ENCODE peak calls at places on chromosomes 16 and 17, in seven cellular contexts. One of them, this sample, is unnamed.

GRCh38 chr16:69812213-69813014 is 50.3 kb downstream of the WWP2 start:
- DNase-seq in posterior vena cava: no peak
- DNase-seq in NCI-H460: peak
- DNase-seq in neuronal stem cell: no peak
- DNase-seq in stimulated activated CD4-positive, alpha-beta T cell treated with anti-CD3 and anti-CD28 coated beads, Interleukin-1b, Interleukin-23, amount 100 ng/mL, for 1 hour: no peak
- DNase-seq in RWPE1: no peak
- DNase-seq in heart left ventricle: no peak
- DNase-seq in this sample: no peak

GRCh38 chr16:56965149-56965938 is 3.6 kb downstream of the CETP start:
- DNase-seq in stimulated activated CD4-positive, alpha-beta T cell treated with anti-CD3 and anti-CD28 coated beads, Interleukin-1b, Interleukin-23, amount 100 ng/mL, for 1 hour: no peak
- DNase-seq in posterior vena cava: peak
- DNase-seq in RWPE1: no peak
- DNase-seq in neuronal stem cell: no peak
- DNase-seq in heart left ventricle: no peak
- DNase-seq in NCI-H460: no peak
- DNase-seq in this sample: no peak

GRCh38 chr16:80931985-80932720 is 74.5 kb downstream of the CMC2 start:
- DNase-seq in posterior vena cava: peak
- DNase-seq in NCI-H460: no peak
- DNase-seq in stimulated activated CD4-positive, alpha-beta T cell treated with anti-CD3 and anti-CD28 coated beads, Interleukin-1b, Interleukin-23, amount 100 ng/mL, for 1 hour: no peak
- DNase-seq in RWPE1: no peak
- DNase-seq in neuronal stem cell: peak
- DNase-seq in heart left ventricle: peak
- DNase-seq in this sample: peak

GRCh38 chr17:14060706-14061105 is 8.6 kb upstream of the COX10 start:
- DNase-seq in neuronal stem cell: no peak
- DNase-seq in RWPE1: no peak
- DNase-seq in NCI-H460: no peak
- DNase-seq in posterior vena cava: no peak
- DNase-seq in stimulated activated CD4-positive, alpha-beta T cell treated with anti-CD3 and anti-CD28 coated beads, Interleukin-1b, Interleukin-23, amount 100 ng/mL, for 1 hour: no peak
- DNase-seq in heart left ventricle: no peak
- DNase-seq in this sample: no peak

GRCh38 chr16:14289692-14290340 is 218.7 kb downstream of the MRTFB start:
- DNase-seq in heart left ventricle: no peak
- DNase-seq in stimulated activated CD4-positive, alpha-beta T cell treated with anti-CD3 and anti-CD28 coated beads, Interleukin-1b, Interleukin-23, amount 100 ng/mL, for 1 hour: no peak
- DNase-seq in RWPE1: peak
- DNase-seq in neuronal stem cell: no peak
- DNase-seq in posterior vena cava: peak
- DNase-seq in NCI-H460: no peak
- DNase-seq in this sample: no peak

GRCh38 chr17:4187076-4187475 is 44.1 kb downstream of the CYB5D2 start:
- DNase-seq in NCI-H460: no peak
- DNase-seq in neuronal stem cell: no peak
- DNase-seq in stimulated activated CD4-positive, alpha-beta T cell treated with anti-CD3 and anti-CD28 coated beads, Interleukin-1b, Interleukin-23, amount 100 ng/mL, for 1 hour: no peak
- DNase-seq in posterior vena cava: no peak
- DNase-seq in heart left ventricle: no peak
- DNase-seq in RWPE1: peak
- DNase-seq in this sample: peak

GRCh38 chr17:80060629-80061028 is 24.2 kb downstream of the CCDC40 start:
- DNase-seq in NCI-H460: no peak
- DNase-seq in RWPE1: no peak
- DNase-seq in heart left ventricle: no peak
- DNase-seq in neuronal stem cell: no peak
- DNase-seq in posterior vena cava: no peak
- DNase-seq in stimulated activated CD4-positive, alpha-beta T cell treated with anti-CD3 and anti-CD28 coated beads, Interleukin-1b, Interleukin-23, amount 100 ng/mL, for 1 hour: no peak
- DNase-seq in this sample: no peak

GRCh38 chr16:69709456-69710084 is 16.8 kb downstream of the NQO1 start:
- DNase-seq in heart left ventricle: no peak
- DNase-seq in NCI-H460: peak
- DNase-seq in RWPE1: peak
- DNase-seq in stimulated activated CD4-positive, alpha-beta T cell treated with anti-CD3 and anti-CD28 coated beads, Interleukin-1b, Interleukin-23, amount 100 ng/mL, for 1 hour: no peak
- DNase-seq in neuronal stem cell: peak
- DNase-seq in posterior vena cava: no peak
- DNase-seq in this sample: peak

GRCh38 chr17:74961657-74962360 is 10.8 kb downstream of the HID1 start:
- DNase-seq in stimulated activated CD4-positive, alpha-beta T cell treated with anti-CD3 and anti-CD28 coated beads, Interleukin-1b, Interleukin-23, amount 100 ng/mL, for 1 hour: peak
- DNase-seq in heart left ventricle: peak
- DNase-seq in RWPE1: peak
- DNase-seq in NCI-H460: peak
- DNase-seq in neuronal stem cell: peak
- DNase-seq in posterior vena cava: peak
- DNase-seq in this sample: peak

GRCh38 chr16:61681673-61682072 is 354.6 kb downstream of the CDH8 start:
- DNase-seq in heart left ventricle: no peak
- DNase-seq in RWPE1: no peak
- DNase-seq in neuronal stem cell: no peak
- DNase-seq in stimulated activated CD4-positive, alpha-beta T cell treated with anti-CD3 and anti-CD28 coated beads, Interleukin-1b, Interleukin-23, amount 100 ng/mL, for 1 hour: no peak
- DNase-seq in posterior vena cava: no peak
- DNase-seq in NCI-H460: no peak
- DNase-seq in this sample: no peak

GRCh38 chr16:361341-361871 is 8.9 kb upstream of the AXIN1 start:
- DNase-seq in neuronal stem cell: no peak
- DNase-seq in stimulated activated CD4-positive, alpha-beta T cell treated with anti-CD3 and anti-CD28 coated beads, Interleukin-1b, Interleukin-23, amount 100 ng/mL, for 1 hour: no peak
- DNase-seq in heart left ventricle: no peak
- DNase-seq in posterior vena cava: no peak
- DNase-seq in RWPE1: no peak
- DNase-seq in NCI-H460: no peak
- DNase-seq in this sample: no peak

GRCh38 chr17:49390548-49391324 is 23.9 kb downstream of the PHB1 start:
- DNase-seq in neuronal stem cell: no peak
- DNase-seq in RWPE1: no peak
- DNase-seq in heart left ventricle: peak
- DNase-seq in posterior vena cava: no peak
- DNase-seq in NCI-H460: no peak
- DNase-seq in stimulated activated CD4-positive, alpha-beta T cell treated with anti-CD3 and anti-CD28 coated beads, Interleukin-1b, Interleukin-23, amount 100 ng/mL, for 1 hour: no peak
- DNase-seq in this sample: no peak

GRCh38 chr16:29984764-29985147 is 10.7 kb downstream of the HIRIP3 start:
- DNase-seq in posterior vena cava: no peak
- DNase-seq in neuronal stem cell: no peak
- DNase-seq in stimulated activated CD4-positive, alpha-beta T cell treated with anti-CD3 and anti-CD28 coated beads, Interleukin-1b, Interleukin-23, amount 100 ng/mL, for 1 hour: no peak
- DNase-seq in RWPE1: no peak
- DNase-seq in heart left ventricle: no peak
- DNase-seq in NCI-H460: no peak
- DNase-seq in this sample: no peak

GRCh38 chr17:49210158-49211029 is at the start of the genes ABI3 and GNGT2:
- DNase-seq in neuronal stem cell: no peak
- DNase-seq in posterior vena cava: no peak
- DNase-seq in RWPE1: no peak
- DNase-seq in NCI-H460: no peak
- DNase-seq in heart left ventricle: peak
- DNase-seq in stimulated activated CD4-positive, alpha-beta T cell treated with anti-CD3 and anti-CD28 coated beads, Interleukin-1b, Interleukin-23, amount 100 ng/mL, for 1 hour: peak
- DNase-seq in this sample: no peak

GRCh38 chr17:49508061-49508865 is 13.2 kb downstream of the NGFR start:
- DNase-seq in posterior vena cava: no peak
- DNase-seq in heart left ventricle: no peak
- DNase-seq in RWPE1: peak
- DNase-seq in NCI-H460: no peak
- DNase-seq in neuronal stem cell: peak
- DNase-seq in stimulated activated CD4-positive, alpha-beta T cell treated with anti-CD3 and anti-CD28 coated beads, Interleukin-1b, Interleukin-23, amount 100 ng/mL, for 1 hour: no peak
- DNase-seq in this sample: peak

GRCh38 chr17:81741049-81741593 is 29.0 kb downstream of the SLC25A10 start:
- DNase-seq in heart left ventricle: no peak
- DNase-seq in neuronal stem cell: no peak
- DNase-seq in RWPE1: no peak
- DNase-seq in stimulated activated CD4-positive, alpha-beta T cell treated with anti-CD3 and anti-CD28 coated beads, Interleukin-1b, Interleukin-23, amount 100 ng/mL, for 1 hour: no peak
- DNase-seq in NCI-H460: no peak
- DNase-seq in posterior vena cava: no peak
- DNase-seq in this sample: no peak